ENCODE peak calls at places on chromosomes 4 and X, in five cellular contexts. R, P, N, X and J are unnamed samples.

GRCh38 chrX:20252392-20253231 is 14.1 kb downstream of the RPS6KA3 start:
- DNase-seq in R (peak; percentile 35), P (peak; percentile 42), N (peak; percentile 45), X (peak; percentile 46), J (peak; percentile 60)

GRCh38 chr4:114103908-114104307 is 124.5 kb upstream of the ARSJ start:
- DNase-seq in R (no peak), P (no peak), N (no peak), X (no peak), J (no peak)

GRCh38 chr4:176238819-176239218 is 30.2 kb downstream of the ASB5 start:
- DNase-seq in R (no peak), P (peak; percentile 78), N (no peak), X (no peak), J (no peak)

GRCh38 chrX:33434256-33435092 is 223.1 kb upstream of the DMD start:
- DNase-seq in R (peak; percentile 42), P (peak; percentile 20), N (peak; percentile 30), X (no peak), J (peak; percentile 48)

GRCh38 chr4:8403173-8403753 is 37.3 kb downstream of the ACOX3 start:
- DNase-seq in R (peak; percentile 96), P (peak; percentile 56), N (peak; percentile 86), X (no peak), J (peak; percentile 88)

GRCh38 chr4:152997771-152998487 is 61.8 kb downstream of the FHDC1 start:
- DNase-seq in R (no peak), P (peak; percentile 99), N (no peak), X (no peak), J (no peak)

GRCh38 chrX:133402042-133402453 is 13.2 kb downstream of the GPC4 start:
- DNase-seq in R (no peak), P (peak; percentile 20), N (no peak), X (no peak), J (no peak)

GRCh38 chr4:139229534-139230039 is 50.4 kb downstream of the MGARP start:
- DNase-seq in R (peak; percentile 59), P (peak; percentile 47), N (no peak), X (no peak), J (no peak)

GRCh38 chr4:74716436-74716765 is 77.9 kb downstream of the BTC start:
- DNase-seq in R (no peak), P (no peak), N (no peak), X (no peak), J (no peak)

GRCh38 chr4:126752702-126753101 is 880.1 kb upstream of the INTU start:
- DNase-seq in R (no peak), P (no peak), N (no peak), X (no peak), J (no peak)

GRCh38 chr4:122798101-122798500 is 28.5 kb upstream of the FGF2 start:
- DNase-seq in R (peak; percentile 23), P (peak; percentile 91), N (peak; percentile 23), X (no peak), J (no peak)

GRCh38 chr4:1927675-1928074 is 56.5 kb downstream of the NSD2 start:
- DNase-seq in R (no peak), P (no peak), N (no peak), X (no peak), J (no peak)

GRCh38 chr4:36712013-36712412 is 430.6 kb downstream of the DTHD1 start:
- DNase-seq in R (no peak), P (no peak), N (no peak), X (no peak), J (no peak)

GRCh38 chr4:6746721-6747689 is 31.0 kb downstream of the BLOC1S4 start:
- DNase-seq in R (no peak), P (no peak), N (no peak), X (no peak), J (peak; percentile 90)

GRCh38 chrX:96440941-96441340 is 243.7 kb upstream of the DIAPH2 start:
- DNase-seq in R (no peak), P (no peak), N (no peak), X (no peak), J (peak; percentile 67)

GRCh38 chrX:41666251-41666650 is 22.5 kb upstream of the GPR34 start:
- DNase-seq in R (no peak), P (no peak), N (no peak), X (no peak), J (no peak)

GRCh38 chrX:45070116-45071007 is 130.3 kb downstream of the DIPK2B start:
- DNase-seq in R (peak; percentile 36), P (peak; percentile 29), N (no peak), X (no peak), J (no peak)

GRCh38 chr4:179124957-179125356 is 1682.7 kb upstream of the AGA start:
- DNase-seq in R (no peak), P (no peak), N (no peak), X (no peak), J (no peak)

GRCh38 chr4:166091914-166092510 is 219.0 kb downstream of the TLL1 start:
- DNase-seq in R (peak; percentile 9), P (peak; percentile 17), N (no peak), X (no peak), J (no peak)

GRCh38 chrX:73581002-73581628 is 18.1 kb downstream of the CHIC1 start:
- DNase-seq in R (no peak), P (no peak), N (no peak), X (no peak), J (no peak)

GRCh38 chr4:79576480-79576803 is 168.4 kb upstream of the GK2 start:
- DNase-seq in R (peak; percentile 48), P (peak; percentile 9), N (no peak), X (no peak), J (no peak)

GRCh38 chr4:119139822-119140252 is 4.2 kb downstream of the MYOZ2 start:
- DNase-seq in R (no peak), P (no peak), N (no peak), X (no peak), J (no peak)

GRCh38 chr4:32745351-32745750 is 2025.2 kb downstream of the PCDH7 start:
- DNase-seq in R (no peak), P (no peak), N (no peak), X (no peak), J (no peak)

GRCh38 chrX:82087699-82088098 is 885.8 kb downstream of the SH3BGRL start:
- DNase-seq in R (no peak), P (no peak), N (no peak), X (no peak), J (peak; percentile 65)

GRCh38 chr4:105225500-105225899 is 78.8 kb downstream of the TET2 start:
- DNase-seq in R (no peak), P (no peak), N (no peak), X (no peak), J (no peak)

GRCh38 chr4:169159614-169160013 is 111.1 kb downstream of the SH3RF1 start:
- DNase-seq in R (no peak), P (peak; percentile 25), N (no peak), X (no peak), J (no peak)

GRCh38 chr4:7769936-7770674 is 169.6 kb downstream of the AFAP1 start:
- DNase-seq in R (peak; percentile 73), P (no peak), N (no peak), X (no peak), J (no peak)

GRCh38 chr4:25949166-25949748 is 35.2 kb downstream of the SMIM20 start:
- DNase-seq in R (no peak), P (no peak), N (no peak), X (no peak), J (no peak)